ENCODE peak calls at places on chromosomes 3 and 15, in five cellular contexts. One of them, this sample, is unnamed.
A peak's percentile ranks its signal among the peaks of the same experiment; 100 is the strongest.

GRCh38 chr15:92141607-92142006 is 252.1 kb upstream of the ST8SIA2 start:
- DNase-seq in psoas muscle: no peak
- DNase-seq in CD4-positive, alpha-beta memory T cell: no peak
- DNase-seq in breast epithelium: no peak
- DNase-seq in spleen: no peak
- DNase-seq in this sample: no peak

GRCh38 chr3:109050591-109051167 is 67.3 kb downstream of the MORC1 start:
- DNase-seq in psoas muscle: no peak
- DNase-seq in CD4-positive, alpha-beta memory T cell: peak; percentile 7
- DNase-seq in breast epithelium: no peak
- DNase-seq in spleen: no peak
- DNase-seq in this sample: no peak

GRCh38 chr3:157592769-157593168 is 89.6 kb upstream of the VEPH1 start:
- DNase-seq in psoas muscle: no peak
- DNase-seq in CD4-positive, alpha-beta memory T cell: no peak
- DNase-seq in breast epithelium: no peak
- DNase-seq in spleen: no peak
- DNase-seq in this sample: no peak

GRCh38 chr3:127304121-127304744 is 16.4 kb upstream of the PRR20G start:
- DNase-seq in psoas muscle: no peak
- DNase-seq in CD4-positive, alpha-beta memory T cell: no peak
- DNase-seq in breast epithelium: peak; percentile 39
- DNase-seq in spleen: no peak
- DNase-seq in this sample: no peak

GRCh38 chr15:68580883-68581155 is 2.0 kb downstream of the CORO2B start:
- DNase-seq in psoas muscle: no peak
- DNase-seq in CD4-positive, alpha-beta memory T cell: no peak
- DNase-seq in breast epithelium: no peak
- DNase-seq in spleen: no peak
- DNase-seq in this sample: no peak

GRCh38 chr15:50463423-50464358 is 39.5 kb downstream of the USP8 start:
- DNase-seq in psoas muscle: no peak
- DNase-seq in CD4-positive, alpha-beta memory T cell: no peak
- DNase-seq in breast epithelium: no peak
- DNase-seq in spleen: no peak
- DNase-seq in this sample: no peak

GRCh38 chr3:50390523-50391177 is 31.3 kb upstream of the TMEM115 start:
- DNase-seq in psoas muscle: peak; percentile 83
- DNase-seq in CD4-positive, alpha-beta memory T cell: no peak
- DNase-seq in breast epithelium: peak; percentile 83
- DNase-seq in spleen: peak; percentile 81
- DNase-seq in this sample: no peak

GRCh38 chr15:45314960-45315359 is 62.9 kb downstream of the SLC28A2 start:
- DNase-seq in psoas muscle: no peak
- DNase-seq in CD4-positive, alpha-beta memory T cell: no peak
- DNase-seq in breast epithelium: no peak
- DNase-seq in spleen: no peak
- DNase-seq in this sample: no peak

GRCh38 chr3:195195321-195196209 is 75.4 kb downstream of the XXYLT1 start:
- DNase-seq in psoas muscle: peak; percentile 35
- DNase-seq in CD4-positive, alpha-beta memory T cell: no peak
- DNase-seq in breast epithelium: no peak
- DNase-seq in spleen: no peak
- DNase-seq in this sample: no peak

GRCh38 chr3:157785071-157785826 is 282.0 kb upstream of the VEPH1 start:
- DNase-seq in psoas muscle: no peak
- DNase-seq in CD4-positive, alpha-beta memory T cell: no peak
- DNase-seq in breast epithelium: peak; percentile 20
- DNase-seq in spleen: no peak
- DNase-seq in this sample: no peak

GRCh38 chr3:170563712-170564423 is 22.0 kb downstream of the SLC7A14 start:
- DNase-seq in psoas muscle: no peak
- DNase-seq in CD4-positive, alpha-beta memory T cell: no peak
- DNase-seq in breast epithelium: no peak
- DNase-seq in spleen: no peak
- DNase-seq in this sample: no peak

GRCh38 chr15:66433726-66434125 is 47.0 kb downstream of the MAP2K1 start:
- DNase-seq in psoas muscle: no peak
- DNase-seq in CD4-positive, alpha-beta memory T cell: no peak
- DNase-seq in breast epithelium: no peak
- DNase-seq in spleen: no peak
- DNase-seq in this sample: no peak

GRCh38 chr15:94168250-94168649 is 63.1 kb upstream of the MCTP2 start:
- DNase-seq in psoas muscle: no peak
- DNase-seq in CD4-positive, alpha-beta memory T cell: no peak
- DNase-seq in breast epithelium: no peak
- DNase-seq in spleen: no peak
- DNase-seq in this sample: no peak

GRCh38 chr15:69224383-69224782 is 63.9 kb downstream of the GLCE start:
- DNase-seq in psoas muscle: no peak
- DNase-seq in CD4-positive, alpha-beta memory T cell: no peak
- DNase-seq in breast epithelium: no peak
- DNase-seq in spleen: no peak
- DNase-seq in this sample: no peak

GRCh38 chr3:169147246-169148008 is 516.1 kb downstream of the MECOM start:
- DNase-seq in psoas muscle: peak; percentile 53
- DNase-seq in CD4-positive, alpha-beta memory T cell: no peak
- DNase-seq in breast epithelium: no peak
- DNase-seq in spleen: peak; percentile 74
- DNase-seq in this sample: peak; percentile 2

GRCh38 chr3:197196192-197196591 is 102.2 kb downstream of the DLG1 start:
- DNase-seq in psoas muscle: no peak
- DNase-seq in CD4-positive, alpha-beta memory T cell: no peak
- DNase-seq in breast epithelium: no peak
- DNase-seq in spleen: no peak
- DNase-seq in this sample: no peak

GRCh38 chr3:179149239-179149887 is 1.2 kb downstream of the PIK3CA start:
- DNase-seq in psoas muscle: no peak
- DNase-seq in CD4-positive, alpha-beta memory T cell: peak; percentile 41
- DNase-seq in breast epithelium: no peak
- DNase-seq in spleen: no peak
- DNase-seq in this sample: peak; percentile 56

GRCh38 chr3:12405432-12406272 is 78.6 kb upstream of the TSEN2 start:
- DNase-seq in psoas muscle: peak; percentile 85
- DNase-seq in CD4-positive, alpha-beta memory T cell: no peak
- DNase-seq in breast epithelium: peak; percentile 69
- DNase-seq in spleen: peak; percentile 86
- DNase-seq in this sample: no peak

GRCh38 chr15:74221399-74222230 is 14.5 kb upstream of the CCDC33 start:
- DNase-seq in psoas muscle: no peak
- DNase-seq in CD4-positive, alpha-beta memory T cell: no peak
- DNase-seq in breast epithelium: no peak
- DNase-seq in spleen: no peak
- DNase-seq in this sample: no peak

GRCh38 chr15:25345943-25346342 is 92.9 kb downstream of the UBE3A start:
- DNase-seq in psoas muscle: peak; percentile 83
- DNase-seq in CD4-positive, alpha-beta memory T cell: no peak
- DNase-seq in breast epithelium: peak; percentile 45
- DNase-seq in spleen: no peak
- DNase-seq in this sample: no peak

GRCh38 chr3:78659386-78659987 is 1108.3 kb downstream of the ROBO1 start:
- DNase-seq in psoas muscle: no peak
- DNase-seq in CD4-positive, alpha-beta memory T cell: no peak
- DNase-seq in breast epithelium: no peak
- DNase-seq in spleen: no peak
- DNase-seq in this sample: no peak

GRCh38 chr3:145899229-145899628 is 261.8 kb downstream of the PLOD2 start:
- DNase-seq in psoas muscle: no peak
- DNase-seq in CD4-positive, alpha-beta memory T cell: no peak
- DNase-seq in breast epithelium: no peak
- DNase-seq in spleen: no peak
- DNase-seq in this sample: no peak

GRCh38 chr15:31263751-31264533 is 62.7 kb upstream of the KLF13 start:
- DNase-seq in psoas muscle: peak; percentile 85
- DNase-seq in CD4-positive, alpha-beta memory T cell: peak; percentile 78
- DNase-seq in breast epithelium: peak; percentile 53
- DNase-seq in spleen: peak; percentile 96
- DNase-seq in this sample: peak; percentile 76

GRCh38 chr3:76044601-76045600 is 259.6 kb upstream of the ZNF717 start:
- DNase-seq in psoas muscle: no peak
- DNase-seq in CD4-positive, alpha-beta memory T cell: no peak
- DNase-seq in breast epithelium: no peak
- DNase-seq in spleen: no peak
- DNase-seq in this sample: peak; percentile 1

GRCh38 chr3:153273767-153274443 is 111.9 kb downstream of the RAP2B start:
- DNase-seq in psoas muscle: no peak
- DNase-seq in CD4-positive, alpha-beta memory T cell: no peak
- DNase-seq in breast epithelium: no peak
- DNase-seq in spleen: no peak
- DNase-seq in this sample: no peak

GRCh38 chr3:33194303-33194702 is 24.3 kb downstream of the SUSD5 start:
- DNase-seq in psoas muscle: no peak
- DNase-seq in CD4-positive, alpha-beta memory T cell: no peak
- DNase-seq in breast epithelium: no peak
- DNase-seq in spleen: no peak
- DNase-seq in this sample: no peak

DNA sequence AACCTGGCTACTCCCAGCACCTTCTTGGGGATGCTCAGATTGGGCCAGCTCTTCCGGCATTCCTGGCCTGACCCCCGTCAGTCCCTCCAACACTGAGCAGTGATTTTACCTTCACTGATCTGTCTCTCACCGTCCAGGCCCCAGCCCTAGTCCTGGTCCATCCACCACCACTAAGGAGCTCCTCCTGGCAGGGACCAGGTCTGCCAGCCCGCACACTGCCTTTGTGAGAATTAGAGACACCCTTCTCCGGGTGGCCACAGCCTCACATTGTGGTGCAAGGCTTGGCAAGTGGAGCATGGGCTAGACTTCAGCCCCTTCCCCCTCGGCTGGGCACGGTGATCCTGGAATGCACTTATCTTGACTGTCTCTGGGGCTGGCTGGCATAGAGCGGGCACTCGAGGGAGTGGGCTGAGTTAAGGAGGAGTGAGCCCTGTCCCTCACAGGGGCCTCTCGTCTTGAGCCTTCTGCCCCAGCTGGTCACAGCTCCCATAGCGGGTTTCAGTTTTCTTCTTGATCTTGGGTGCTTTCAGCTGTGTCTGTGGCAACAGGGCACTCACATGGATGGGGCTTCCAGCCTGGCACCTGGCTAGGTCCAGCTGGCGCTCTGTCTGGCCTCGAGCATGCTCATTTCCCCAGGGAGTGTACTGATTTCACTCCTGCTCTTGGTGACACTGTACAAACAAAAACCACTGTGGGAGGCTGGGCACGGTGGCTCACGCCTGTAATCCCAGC is 53.9 kb downstream of the LINGO1 start:
- DNase-seq in psoas muscle: peak; percentile 28
- DNase-seq in CD4-positive, alpha-beta memory T cell: no peak
- DNase-seq in breast epithelium: no peak
- DNase-seq in spleen: no peak
- DNase-seq in this sample: no peak
- H3K27ac ChIP-seq in psoas muscle: no peak overlapping the region
- H3K27ac ChIP-seq in CD4-positive, alpha-beta memory T cell: no peak overlapping the region
- H3K27ac ChIP-seq in breast epithelium: no peak overlapping the region
- H3K27ac ChIP-seq in spleen: no peak overlapping the region
- H3K27ac ChIP-seq in this sample: no peak overlapping the region

DNA sequence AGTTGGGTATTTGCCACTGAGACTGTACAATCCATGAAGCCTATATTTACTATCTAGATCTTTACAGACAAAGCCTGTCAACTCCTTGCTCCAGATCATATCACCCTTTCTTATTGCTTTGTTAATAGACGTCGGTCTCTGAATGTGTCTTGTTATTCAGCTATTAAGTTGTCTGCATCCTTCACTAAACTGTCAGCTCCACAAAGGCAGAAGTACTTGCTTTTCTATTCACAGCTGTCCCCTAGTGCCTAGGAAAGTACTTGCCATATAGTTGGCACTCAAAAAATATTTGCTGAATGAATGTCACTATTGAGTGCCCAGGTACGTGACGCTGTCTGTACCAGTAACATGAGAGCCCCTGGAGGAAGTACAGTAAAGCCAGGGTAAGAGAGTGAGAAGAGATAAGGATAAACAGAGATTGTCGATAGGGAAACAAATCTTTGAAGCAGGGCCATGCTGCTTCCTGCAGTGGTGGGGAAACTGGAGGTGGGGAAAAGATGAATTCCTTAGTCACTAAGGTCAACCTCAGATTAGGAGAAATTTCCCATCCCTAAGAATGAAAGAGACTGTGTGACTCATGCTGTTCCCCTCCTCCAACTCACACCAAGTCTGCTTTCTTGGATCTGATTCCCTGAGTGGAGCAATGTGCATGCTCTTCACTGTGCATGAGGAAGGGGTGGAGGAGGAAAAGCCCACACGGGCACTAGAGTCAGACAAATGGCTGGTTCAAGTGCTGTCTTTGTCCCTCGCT is 36.3 kb downstream of the PRICKLE2 start:
- DNase-seq in psoas muscle: no peak
- DNase-seq in CD4-positive, alpha-beta memory T cell: no peak
- DNase-seq in breast epithelium: no peak
- DNase-seq in spleen: no peak
- DNase-seq in this sample: no peak
- H3K4me1 ChIP-seq in psoas muscle: peaks cover 5% of the 10 kb centered on the region
- H3K4me1 ChIP-seq in CD4-positive, alpha-beta memory T cell: no peaks in the 10 kb centered on the region
- H3K4me1 ChIP-seq in breast epithelium: peaks cover 32% of the 10 kb centered on the region
- H3K4me1 ChIP-seq in spleen: no peaks in the 10 kb centered on the region
- H3K4me1 ChIP-seq in this sample: no peaks in the 10 kb centered on the region

DNA sequence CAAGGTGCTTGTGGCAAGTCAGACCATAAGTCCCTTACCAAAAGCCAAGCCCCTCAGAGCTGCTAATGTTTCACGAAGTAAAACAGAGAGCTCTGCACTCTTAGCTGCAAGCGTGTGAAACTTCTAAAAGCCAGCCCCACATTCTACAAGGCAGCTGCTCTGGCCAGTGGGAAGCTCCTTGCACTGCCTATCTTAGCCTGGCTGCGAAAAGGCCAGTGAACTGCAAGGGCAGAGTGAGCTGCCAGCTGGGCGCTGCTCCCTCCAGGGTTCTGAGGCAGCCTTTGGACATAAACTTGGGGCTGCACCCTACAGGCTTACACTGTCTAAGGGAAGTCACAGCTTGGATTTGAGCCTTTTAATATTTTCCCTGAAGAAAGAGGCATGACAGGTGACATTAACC is 2.2 kb upstream of the MUSTN1 start:
- DNase-seq in psoas muscle: peak; percentile 72
- DNase-seq in CD4-positive, alpha-beta memory T cell: no peak
- DNase-seq in breast epithelium: no peak
- DNase-seq in spleen: no peak
- DNase-seq in this sample: no peak
- H3K27ac ChIP-seq in psoas muscle: peak overlapping the region; percentile 97
- H3K27ac ChIP-seq in CD4-positive, alpha-beta memory T cell: no peak overlapping the region
- H3K27ac ChIP-seq in breast epithelium: no peak overlapping the region
- H3K27ac ChIP-seq in spleen: no peak overlapping the region
- H3K27ac ChIP-seq in this sample: no peak overlapping the region

GRCh38 chr15:78051622-78052405 is 25.7 kb downstream of the TBC1D2B start:
- DNase-seq in psoas muscle: no peak
- DNase-seq in CD4-positive, alpha-beta memory T cell: peak; percentile 49
- DNase-seq in breast epithelium: no peak
- DNase-seq in spleen: no peak
- DNase-seq in this sample: peak; percentile 35

GRCh38 chr15:78049691-78050440 is 27.6 kb downstream of the TBC1D2B start:
- DNase-seq in psoas muscle: no peak
- DNase-seq in CD4-positive, alpha-beta memory T cell: peak; percentile 65
- DNase-seq in breast epithelium: no peak
- DNase-seq in spleen: peak; percentile 85
- DNase-seq in this sample: peak; percentile 84

GRCh38 chr15:78050441-78050809 is 27.1 kb downstream of the TBC1D2B start:
- DNase-seq in psoas muscle: no peak
- DNase-seq in CD4-positive, alpha-beta memory T cell: peak; percentile 62
- DNase-seq in breast epithelium: no peak
- DNase-seq in spleen: no peak
- DNase-seq in this sample: no peak

GRCh38 chr15:78052545-78052944 is 25.0 kb downstream of the TBC1D2B start:
- DNase-seq in psoas muscle: no peak
- DNase-seq in CD4-positive, alpha-beta memory T cell: no peak
- DNase-seq in breast epithelium: no peak
- DNase-seq in spleen: no peak
- DNase-seq in this sample: no peak

GRCh38 chr15:78050851-78051250 is 26.7 kb downstream of the TBC1D2B start:
- DNase-seq in psoas muscle: no peak
- DNase-seq in CD4-positive, alpha-beta memory T cell: no peak
- DNase-seq in breast epithelium: no peak
- DNase-seq in spleen: no peak
- DNase-seq in this sample: no peak
- H3K4me1 ChIP-seq in psoas muscle: peaks cover 39% of the 10 kb centered on the region
- H3K4me1 ChIP-seq in CD4-positive, alpha-beta memory T cell: peaks cover 100% of the 10 kb centered on the region
- H3K4me1 ChIP-seq in breast epithelium: peaks cover 9% of the 10 kb centered on the region
- H3K4me1 ChIP-seq in spleen: peaks cover 100% of the 10 kb centered on the region
- H3K4me1 ChIP-seq in this sample: peaks cover 98% of the 10 kb centered on the region